ENCODE peak calls at places on chromosomes 2 and 18, in five cellular contexts. E, W, A, U and R are unnamed samples.

GRCh38 chr2:29848566-29849310 is 72.6 kb downstream of the ALK start:
- DNase-seq in U (no peak), E (no peak), A (no peak), W (no peak), R (no peak)

GRCh38 chr2:86001326-86001725 is 104.4 kb downstream of the POLR1A start:
- DNase-seq in E (no peak), W (no peak), U (no peak), A (no peak), R (no peak)

GRCh38 chr2:155169317-155169716 is 470.8 kb downstream of the KCNJ3 start:
- DNase-seq in U (no peak), A (no peak), W (no peak), E (no peak), R (no peak)

GRCh38 chr18:58661423-58661822 is 9.8 kb upstream of the MALT1 start:
- DNase-seq in W (no peak), E (peak; percentile 38), A (no peak), U (peak; percentile 38), R (no peak)

GRCh38 chr2:199366406-199366805 is 91.3 kb downstream of the SATB2 start:
- DNase-seq in U (no peak), W (peak; percentile 71), A (no peak), E (peak; percentile 39), R (no peak)

GRCh38 chr18:46096651-46097300 is 1.3 kb downstream of the ATP5F1A start:
- DNase-seq in A (peak; percentile 19), U (peak; percentile 40), W (peak; percentile 20), E (no peak), R (no peak)

GRCh38 chr2:169887120-169887519 is 59.9 kb downstream of the UBR3 start:
- DNase-seq in W (no peak), U (no peak), E (no peak), A (no peak), R (no peak)

GRCh38 chr18:69257861-69258458 is 142.7 kb upstream of the DOK6 start:
- DNase-seq in A (no peak), U (peak; percentile 92), E (peak; percentile 69), W (peak; percentile 87), R (no peak)

GRCh38 chr2:218798767-218799504 is 17.0 kb downstream of the CYP27A1 start:
- DNase-seq in E (peak; percentile 38), W (peak; percentile 58), A (no peak), U (no peak), R (no peak)

GRCh38 chr2:55929476-55929875 is 5.9 kb upstream of the EFEMP1 start:
- DNase-seq in W (no peak), A (no peak), E (no peak), U (peak; percentile 17), R (peak; percentile 12)

GRCh38 chr18:59700535-59700967 is 3.3 kb upstream of the CCBE1 start:
- DNase-seq in E (no peak), U (no peak), A (no peak), W (no peak), R (no peak)

GRCh38 chr2:12043131-12043530 is 296.7 kb downstream of the LPIN1 start:
- DNase-seq in E (no peak), W (no peak), U (no peak), A (no peak), R (no peak)

GRCh38 chr2:41116106-41116797 is 664.4 kb upstream of the SLC8A1 start:
- DNase-seq in U (no peak), W (peak; percentile 44), E (no peak), A (no peak), R (no peak)

GRCh38 chr18:75377258-75377657 is 50.2 kb downstream of the SMIM21 start:
- DNase-seq in E (no peak), U (no peak), W (peak; percentile 28), A (no peak), R (no peak)

GRCh38 chr18:59961086-59961485 is 61.3 kb downstream of the PMAIP1 start:
- DNase-seq in A (peak; percentile 60), E (no peak), U (no peak), W (no peak), R (peak; percentile 71)

GRCh38 chr2:10658041-10658913 is 31.5 kb downstream of the NOL10 start:
- DNase-seq in A (no peak), E (peak; percentile 82), W (peak; percentile 93), U (peak; percentile 73), R (no peak)

GRCh38 chr2:102735431-102736130 is 26.2 kb upstream of the TMEM182 start:
- DNase-seq in W (peak; percentile 25), U (no peak), A (no peak), E (peak; percentile 15), R (no peak)

GRCh38 chr2:11482473-11483031 is 16.6 kb upstream of the E2F6 start:
- DNase-seq in U (peak; percentile 40), A (no peak), E (no peak), W (no peak), R (no peak)

DNA sequence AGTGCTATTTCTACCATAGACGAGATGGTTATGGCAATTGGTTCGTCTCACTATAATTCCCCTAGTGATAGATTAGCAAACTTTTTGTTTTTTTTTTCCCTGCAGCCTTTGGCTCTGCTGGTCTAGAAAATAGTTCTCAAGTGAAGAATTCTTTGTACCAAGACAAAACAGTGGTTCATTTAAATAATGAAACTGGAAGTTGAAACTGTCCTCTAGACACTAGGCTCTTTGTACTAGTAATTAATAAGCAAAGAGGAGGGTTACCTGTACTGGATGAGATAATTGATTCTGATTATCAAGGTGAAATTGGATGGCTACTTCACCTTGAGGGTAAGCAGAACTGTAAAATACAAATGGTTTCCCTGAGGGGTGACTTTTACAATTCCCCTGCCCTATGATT is 156.9 kb upstream of the DCC start:
- DNase-seq in U (no peak), W (no peak), E (no peak), A (no peak), R (no peak)
- H2AFZ ChIP-seq in U (no peak overlapping the region), W (no peak overlapping the region), E (no peak overlapping the region), A (no peak overlapping the region), R (no peak overlapping the region)

GRCh38 chr18:79542876-79543750 is 136.5 kb upstream of the CTDP1 start:
- DNase-seq in W (no peak), U (no peak), E (no peak), A (no peak), R (no peak)

GRCh38 chr18:79544386-79544963 is 135.1 kb upstream of the CTDP1 start:
- DNase-seq in U (no peak), A (no peak), E (no peak), W (no peak), R (no peak)

GRCh38 chr18:79542213-79542612 is 137.4 kb upstream of the CTDP1 start:
- DNase-seq in W (no peak), E (no peak), A (no peak), U (no peak), R (no peak)

GRCh38 chr18:79545255-79545654 is 134.3 kb upstream of the CTDP1 start:
- DNase-seq in E (no peak), W (no peak), U (no peak), A (no peak), R (no peak)

GRCh38 chr18:79543861-79544385 is 135.7 kb upstream of the CTDP1 start:
- DNase-seq in A (no peak), W (no peak), E (no peak), U (no peak), R (no peak)
- H4K20me1 ChIP-seq in A (no peaks in the 10 kb centered on the region), W (no peaks in the 10 kb centered on the region), E (no peaks in the 10 kb centered on the region), U (no peaks in the 10 kb centered on the region), R (peaks cover 3% of the 10 kb centered on the region)

GRCh38 chr2:202944816-202945215 is 32.7 kb downstream of the CARF start:
- DNase-seq in A (no peak), U (no peak), W (peak; percentile 52), E (peak; percentile 71), R (no peak)

GRCh38 chr2:202945497-202945896 is 33.4 kb downstream of the CARF start:
- DNase-seq in U (no peak), A (no peak), W (no peak), E (no peak), R (no peak)

GRCh38 chr2:202950592-202950991 is 38.5 kb downstream of the CARF start:
- DNase-seq in W (no peak), U (no peak), E (peak; percentile 43), A (peak; percentile 13), R (peak; percentile 79)
- H3K4me3 ChIP-seq in W (no peak overlapping the region), U (no peak overlapping the region), E (no peak overlapping the region), A (no peak overlapping the region), R (no peak overlapping the region)

GRCh38 chr2:39481611-39482010 is 44.5 kb upstream of the MAP4K3 start:
- DNase-seq in E (peak; percentile 72), W (peak; percentile 73), U (peak; percentile 74), A (no peak), R (no peak)

GRCh38 chr2:39479696-39480095 is 42.6 kb upstream of the MAP4K3 start:
- DNase-seq in U (no peak), A (no peak), W (no peak), E (peak; percentile 37), R (no peak)

GRCh38 chr2:39470580-39470979 is 33.5 kb upstream of the MAP4K3 start:
- DNase-seq in A (no peak), E (no peak), U (no peak), W (no peak), R (no peak)

DNA sequence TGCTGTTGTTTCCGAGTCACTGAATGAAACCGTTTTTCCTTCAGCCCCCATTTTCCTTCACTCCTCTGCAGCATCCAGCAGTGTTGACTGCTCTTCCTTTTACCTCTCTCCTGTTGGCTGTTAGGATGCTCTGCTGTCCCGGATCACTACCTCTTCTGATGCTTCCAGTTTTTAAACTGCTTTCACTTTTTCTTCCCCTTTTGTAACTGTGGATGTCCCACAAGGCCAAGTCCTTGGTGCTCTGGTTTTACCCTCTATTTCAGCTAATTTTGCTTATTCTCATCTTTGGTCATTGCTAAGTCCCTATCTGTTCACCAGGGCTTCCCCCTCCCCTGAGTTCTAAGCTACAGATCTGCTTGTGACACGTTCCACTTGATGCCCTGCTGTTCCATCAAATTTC is 39.4 kb upstream of the MAP4K3 start:
- DNase-seq in U (no peak), A (peak; percentile 66), E (no peak), W (no peak), R (peak; percentile 73)
- H2AFZ ChIP-seq in U (no peak overlapping the region), A (peak overlapping the region; percentile 97), E (no peak overlapping the region), W (no peak overlapping the region), R (peak overlapping the region; percentile 91)

GRCh38 chr2:20040489-20041172 is 10.8 kb downstream of the LAPTM4A start:
- DNase-seq in E (peak; percentile 55), A (no peak), U (peak; percentile 66), W (peak; percentile 60), R (no peak)
- H4K20me1 ChIP-seq in E (peaks cover 72% of the 10 kb centered on the region), A (no peaks in the 10 kb centered on the region), U (peaks cover 40% of the 10 kb centered on the region), W (no peaks in the 10 kb centered on the region), R (peaks cover 8% of the 10 kb centered on the region)

GRCh38 chr2:156322103-156322671 is 10.3 kb downstream of the NR4A2 start:
- DNase-seq in A (no peak), E (no peak), U (no peak), W (no peak), R (no peak)
- H3K4me3 ChIP-seq in A (no peak overlapping the region), E (no peak overlapping the region), U (peak overlapping the region; percentile 68), W (peak overlapping the region; percentile 58), R (no peak overlapping the region)

DNA sequence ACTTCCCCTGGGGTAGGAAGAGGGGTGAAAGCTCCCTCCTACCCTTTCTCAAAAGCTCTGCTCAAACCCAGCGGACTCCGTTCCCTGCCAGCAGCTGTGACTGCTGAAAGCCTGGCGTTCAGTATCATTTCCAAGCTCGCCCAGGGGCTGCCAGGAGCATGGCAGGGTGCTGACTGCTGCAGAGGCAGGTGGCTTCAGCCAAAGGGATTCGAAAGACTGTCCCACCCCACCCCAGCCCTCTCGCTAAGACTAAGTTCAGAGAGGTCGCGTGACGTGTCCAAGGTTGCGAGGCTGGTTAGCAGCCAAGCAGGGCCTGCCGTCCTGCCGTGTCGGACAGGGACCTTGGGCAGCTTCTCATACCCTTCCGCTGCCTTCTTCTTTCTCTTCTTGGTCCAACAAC is 72.3 kb upstream of the RAB12 start:
- DNase-seq in U (no peak), A (no peak), E (no peak), W (no peak), R (no peak)
- H2AFZ ChIP-seq in U (no peak overlapping the region), A (no peak overlapping the region), E (no peak overlapping the region), W (no peak overlapping the region), R (no peak overlapping the region)